ENCODE peak calls at places on chromosomes 3 and 15, in nine cellular contexts. One of them, this sample, is unnamed.
A peak's percentile ranks its signal among the peaks of the same experiment; 100 is the strongest.

GRCh38 chr3:89571298-89571697 is 463.9 kb downstream of the EPHA3 start:
- DNase-seq in type B pancreatic cell: no peak
- DNase-seq in body of pancreas: no peak
- DNase-seq in endothelial cell: no peak
- DNase-seq in GM20000: no peak
- DNase-seq in K562: no peak
- DNase-seq in pancreas: no peak
- DNase-seq in cardiac fibroblast: peak; percentile 29
- DNase-seq in fibroblast of mammary gland: no peak
- DNase-seq in this sample: no peak

GRCh38 chr15:73682597-73683090 is 1.5 kb upstream of the CD276 start:
- DNase-seq in pancreas: no peak
- DNase-seq in GM20000: no peak
- DNase-seq in endothelial cell: no peak
- DNase-seq in K562: no peak
- DNase-seq in type B pancreatic cell: peak; percentile 53
- DNase-seq in body of pancreas: no peak
- DNase-seq in cardiac fibroblast: no peak
- DNase-seq in fibroblast of mammary gland: no peak
- DNase-seq in this sample: no peak

GRCh38 chr3:129992781-129993180 is 18.3 kb downstream of the TRH start:
- DNase-seq in body of pancreas: no peak
- DNase-seq in cardiac fibroblast: peak; percentile 9
- DNase-seq in endothelial cell: peak; percentile 31
- DNase-seq in fibroblast of mammary gland: no peak
- DNase-seq in GM20000: no peak
- DNase-seq in K562: peak; percentile 31
- DNase-seq in pancreas: no peak
- DNase-seq in type B pancreatic cell: no peak
- DNase-seq in this sample: no peak

GRCh38 chr3:195073866-195074860 is 196.8 kb downstream of the XXYLT1 start:
- DNase-seq in cardiac fibroblast: no peak
- DNase-seq in type B pancreatic cell: no peak
- DNase-seq in fibroblast of mammary gland: no peak
- DNase-seq in endothelial cell: no peak
- DNase-seq in pancreas: no peak
- DNase-seq in body of pancreas: no peak
- DNase-seq in K562: no peak
- DNase-seq in GM20000: no peak
- DNase-seq in this sample: no peak

GRCh38 chr3:143424874-143425273 is 305.3 kb downstream of the CHST2 start:
- DNase-seq in body of pancreas: no peak
- DNase-seq in endothelial cell: no peak
- DNase-seq in fibroblast of mammary gland: no peak
- DNase-seq in cardiac fibroblast: no peak
- DNase-seq in K562: no peak
- DNase-seq in type B pancreatic cell: no peak
- DNase-seq in pancreas: no peak
- DNase-seq in GM20000: no peak
- DNase-seq in this sample: no peak

GRCh38 chr15:66138096-66138783 is 115.3 kb downstream of the MEGF11 start:
- DNase-seq in fibroblast of mammary gland: no peak
- DNase-seq in endothelial cell: no peak
- DNase-seq in pancreas: no peak
- DNase-seq in GM20000: no peak
- DNase-seq in type B pancreatic cell: no peak
- DNase-seq in cardiac fibroblast: no peak
- DNase-seq in K562: no peak
- DNase-seq in body of pancreas: peak; percentile 24
- DNase-seq in this sample: no peak

GRCh38 chr15:92322566-92323355 is 70.9 kb upstream of the ST8SIA2 start:
- DNase-seq in K562: no peak
- DNase-seq in type B pancreatic cell: no peak
- DNase-seq in GM20000: no peak
- DNase-seq in fibroblast of mammary gland: no peak
- DNase-seq in pancreas: no peak
- DNase-seq in cardiac fibroblast: peak; percentile 0
- DNase-seq in body of pancreas: no peak
- DNase-seq in endothelial cell: no peak
- DNase-seq in this sample: no peak

GRCh38 chr3:12288466-12289129 is at the start of gene PPARG:
- DNase-seq in type B pancreatic cell: no peak
- DNase-seq in pancreas: peak; percentile 71
- DNase-seq in GM20000: peak; percentile 48
- DNase-seq in body of pancreas: peak; percentile 12
- DNase-seq in endothelial cell: peak; percentile 34
- DNase-seq in fibroblast of mammary gland: peak; percentile 84
- DNase-seq in K562: no peak
- DNase-seq in cardiac fibroblast: peak; percentile 68
- DNase-seq in this sample: no peak

GRCh38 chr3:129016366-129016724 is 15.2 kb downstream of the EFCC1 start:
- DNase-seq in body of pancreas: no peak
- DNase-seq in pancreas: no peak
- DNase-seq in endothelial cell: no peak
- DNase-seq in K562: no peak
- DNase-seq in GM20000: no peak
- DNase-seq in cardiac fibroblast: no peak
- DNase-seq in fibroblast of mammary gland: no peak
- DNase-seq in type B pancreatic cell: no peak
- DNase-seq in this sample: no peak

DNA sequence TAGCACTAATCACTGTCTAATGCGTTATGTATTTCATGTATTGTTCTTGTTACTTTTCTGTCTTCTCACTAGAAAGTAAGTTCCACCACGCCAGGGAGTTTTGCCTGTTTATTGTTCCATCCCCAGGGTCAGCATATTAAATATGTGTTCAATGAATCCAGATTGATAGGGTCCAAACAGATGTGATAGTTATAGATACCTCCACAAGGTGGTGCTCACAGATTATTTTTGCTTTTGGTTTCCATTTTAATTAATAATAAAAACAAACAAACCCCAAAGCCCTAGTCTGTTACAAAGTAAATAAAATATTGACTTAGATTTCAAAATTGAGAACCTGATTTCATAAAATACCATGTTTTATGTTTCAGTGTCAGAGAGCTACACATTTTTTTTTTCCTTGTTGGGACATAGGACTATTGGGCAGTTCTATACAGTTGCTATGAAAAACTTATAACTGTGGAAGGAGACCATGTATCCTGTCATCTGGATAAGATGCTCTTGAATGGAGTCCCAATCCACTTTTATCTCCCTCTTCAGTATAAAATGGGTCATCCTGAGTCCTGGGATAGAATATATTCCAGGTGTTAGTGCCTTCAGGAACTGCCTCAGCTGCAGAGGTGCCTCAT is 12.4 kb downstream of the OTOL1 start:
- DNase-seq in fibroblast of mammary gland: peak; percentile 28
- DNase-seq in body of pancreas: no peak
- DNase-seq in K562: peak; percentile 13
- DNase-seq in pancreas: no peak
- DNase-seq in type B pancreatic cell: no peak
- DNase-seq in endothelial cell: no peak
- DNase-seq in cardiac fibroblast: peak; percentile 2
- DNase-seq in GM20000: peak; percentile 24
- DNase-seq in this sample: peak; percentile 11
- TF ChIP-seq CTCF in fibroblast of mammary gland: peak; percentile 52
- TF ChIP-seq CTCF in body of pancreas: peak; percentile 13
- TF ChIP-seq CTCF in K562: no peak
- TF ChIP-seq CTCF in pancreas: no peak
- TF ChIP-seq CTCF in type B pancreatic cell: peak; percentile 76
- TF ChIP-seq CTCF in endothelial cell: peak; percentile 58
- TF ChIP-seq CTCF in cardiac fibroblast: no peak
- TF ChIP-seq CTCF in GM20000: peak; percentile 11
- TF ChIP-seq CTCF in this sample: peak; percentile 43

DNA sequence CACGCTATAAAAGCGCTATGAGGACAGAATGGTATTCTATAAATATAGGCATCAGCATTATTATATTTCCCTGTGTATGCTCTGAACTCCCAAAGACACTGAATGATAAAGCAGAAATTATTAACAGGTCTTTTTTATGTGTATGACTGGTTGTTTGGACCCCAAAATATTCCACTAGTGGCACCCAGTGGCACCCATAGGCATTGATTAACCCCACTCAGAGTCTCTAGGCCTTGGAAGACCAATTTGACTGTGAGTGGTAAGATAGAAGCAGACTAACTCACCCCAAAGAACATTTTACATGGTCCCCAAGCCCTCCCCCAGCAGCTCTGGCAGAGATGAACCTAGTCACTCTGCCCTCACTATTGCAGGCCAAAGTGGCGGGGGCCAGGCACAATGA is 45.4 kb upstream of the UBE2E1 start:
- DNase-seq in cardiac fibroblast: peak; percentile 14
- DNase-seq in fibroblast of mammary gland: no peak
- DNase-seq in body of pancreas: no peak
- DNase-seq in K562: no peak
- DNase-seq in endothelial cell: no peak
- DNase-seq in GM20000: no peak
- DNase-seq in pancreas: no peak
- DNase-seq in type B pancreatic cell: no peak
- DNase-seq in this sample: no peak
- TF ChIP-seq CTCF in cardiac fibroblast: no peak
- TF ChIP-seq CTCF in fibroblast of mammary gland: no peak
- TF ChIP-seq CTCF in body of pancreas: no peak
- TF ChIP-seq CTCF in K562: no peak
- TF ChIP-seq CTCF in endothelial cell: no peak
- TF ChIP-seq CTCF in GM20000: no peak
- TF ChIP-seq CTCF in pancreas: no peak
- TF ChIP-seq CTCF in type B pancreatic cell: no peak
- TF ChIP-seq CTCF in this sample: peak; percentile 39

GRCh38 chr15:43509923-43510229 is 7.5 kb upstream of the MAP1A start:
- DNase-seq in GM20000: no peak
- DNase-seq in pancreas: no peak
- DNase-seq in K562: no peak
- DNase-seq in type B pancreatic cell: no peak
- DNase-seq in cardiac fibroblast: peak; percentile 45
- DNase-seq in body of pancreas: no peak
- DNase-seq in endothelial cell: no peak
- DNase-seq in fibroblast of mammary gland: no peak
- DNase-seq in this sample: peak; percentile 5

GRCh38 chr15:43509002-43509922 is 8.1 kb upstream of the MAP1A start:
- DNase-seq in fibroblast of mammary gland: peak; percentile 81
- DNase-seq in type B pancreatic cell: no peak
- DNase-seq in cardiac fibroblast: peak; percentile 60
- DNase-seq in pancreas: no peak
- DNase-seq in endothelial cell: no peak
- DNase-seq in GM20000: no peak
- DNase-seq in body of pancreas: no peak
- DNase-seq in K562: no peak
- DNase-seq in this sample: no peak

GRCh38 chr15:43511012-43511885 is 6.2 kb upstream of the MAP1A start:
- DNase-seq in endothelial cell: peak; percentile 46
- DNase-seq in cardiac fibroblast: no peak
- DNase-seq in body of pancreas: no peak
- DNase-seq in GM20000: peak; percentile 10
- DNase-seq in K562: no peak
- DNase-seq in type B pancreatic cell: no peak
- DNase-seq in pancreas: no peak
- DNase-seq in fibroblast of mammary gland: no peak
- DNase-seq in this sample: no peak

GRCh38 chr15:43508421-43508820 is 9.0 kb upstream of the MAP1A start:
- DNase-seq in type B pancreatic cell: no peak
- DNase-seq in GM20000: no peak
- DNase-seq in pancreas: no peak
- DNase-seq in fibroblast of mammary gland: no peak
- DNase-seq in body of pancreas: no peak
- DNase-seq in K562: no peak
- DNase-seq in endothelial cell: no peak
- DNase-seq in cardiac fibroblast: no peak
- DNase-seq in this sample: no peak

DNA sequence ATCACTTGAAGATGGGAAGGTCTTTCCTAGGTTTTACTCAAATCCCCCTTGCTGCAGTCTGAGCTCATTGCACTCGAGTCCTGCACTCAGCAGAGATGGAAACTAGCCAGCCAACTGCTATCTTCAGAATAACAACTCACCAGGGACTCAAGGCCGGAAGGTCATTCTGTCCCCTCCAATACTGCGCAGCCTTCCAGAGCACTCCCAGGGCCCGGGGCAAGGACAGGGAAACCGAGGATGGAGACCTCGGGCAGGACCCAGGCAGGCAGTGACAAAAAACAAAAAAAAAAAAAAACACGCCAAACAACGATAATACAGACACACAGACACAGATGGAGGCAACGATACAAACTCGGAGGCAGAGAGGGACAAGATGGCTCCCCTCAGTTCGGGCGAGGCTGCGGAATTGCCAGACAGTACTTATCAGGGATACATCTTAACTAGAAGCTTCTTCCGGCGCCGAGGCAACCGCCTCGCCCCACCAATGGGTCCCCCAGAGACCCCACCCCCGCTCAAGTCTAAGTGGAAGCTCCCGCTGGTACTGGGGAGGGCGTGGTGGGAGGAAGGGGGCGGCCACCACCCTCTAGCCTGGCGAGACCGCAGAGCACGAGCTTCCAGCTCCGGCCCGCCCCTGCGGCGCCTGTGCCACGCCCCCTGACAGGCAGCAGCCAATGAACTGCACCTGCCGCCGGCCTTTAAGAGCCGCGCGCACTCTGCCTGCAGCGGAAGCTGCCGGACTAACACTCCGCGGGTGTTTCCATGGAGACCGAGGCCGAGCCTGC is 7.0 kb upstream of the MAP1A start:
- DNase-seq in endothelial cell: peak; percentile 99
- DNase-seq in cardiac fibroblast: peak; percentile 99
- DNase-seq in pancreas: peak; percentile 100
- DNase-seq in GM20000: peak; percentile 97
- DNase-seq in type B pancreatic cell: peak; percentile 98
- DNase-seq in body of pancreas: peak; percentile 98
- DNase-seq in fibroblast of mammary gland: peak; percentile 97
- DNase-seq in K562: peak; percentile 95
- DNase-seq in this sample: peak; percentile 97
- TF ChIP-seq CTCF in endothelial cell: peak; percentile 24
- TF ChIP-seq CTCF in cardiac fibroblast: peak; percentile 38
- TF ChIP-seq CTCF in pancreas: no peak
- TF ChIP-seq CTCF in GM20000: no peak
- TF ChIP-seq CTCF in type B pancreatic cell: peak; percentile 69
- TF ChIP-seq CTCF in body of pancreas: no peak
- TF ChIP-seq CTCF in fibroblast of mammary gland: peak; percentile 38
- TF ChIP-seq CTCF in K562: peak; percentile 40
- TF ChIP-seq CTCF in this sample: no peak

DNA sequence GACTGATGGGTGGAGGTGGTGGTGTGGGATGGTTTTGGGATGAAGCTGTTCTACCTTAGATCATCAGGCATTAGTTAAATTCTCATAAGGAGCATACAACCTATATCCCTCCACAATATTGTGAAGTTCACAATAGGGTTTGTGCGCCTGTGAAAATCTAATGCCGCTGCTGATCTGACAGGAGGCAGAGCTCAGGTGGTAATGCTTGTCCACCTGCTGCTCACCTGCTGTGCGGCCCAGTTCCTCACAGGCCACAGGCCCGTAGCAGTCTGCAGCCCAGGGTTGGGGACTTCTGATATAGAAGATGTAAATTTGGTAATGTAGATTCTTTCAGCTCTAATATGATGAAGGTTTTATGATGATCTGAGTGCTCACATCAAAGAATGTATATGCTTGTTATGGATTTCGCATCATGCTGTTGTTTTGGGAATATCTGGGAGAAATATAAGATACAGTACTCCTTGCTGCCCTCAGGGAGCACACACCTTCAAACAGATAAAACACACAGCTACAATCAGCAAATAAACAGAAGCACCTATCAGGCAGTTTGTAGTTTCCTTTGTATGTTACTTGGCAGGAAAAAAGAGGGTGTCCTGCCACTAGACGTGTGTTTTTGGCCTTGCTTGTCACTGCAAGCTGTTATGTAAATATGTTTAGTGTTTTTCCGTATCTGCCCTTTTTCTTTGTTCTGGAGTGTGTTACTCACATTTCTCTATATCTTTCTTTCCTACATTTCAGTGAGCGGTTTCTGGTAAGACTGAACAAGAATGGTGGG is 239.1 kb upstream of the MANF start:
- DNase-seq in type B pancreatic cell: no peak
- DNase-seq in pancreas: no peak
- DNase-seq in K562: no peak
- DNase-seq in body of pancreas: no peak
- DNase-seq in endothelial cell: no peak
- DNase-seq in fibroblast of mammary gland: no peak
- DNase-seq in GM20000: no peak
- DNase-seq in cardiac fibroblast: no peak
- DNase-seq in this sample: no peak
- TF ChIP-seq CTCF in type B pancreatic cell: no peak
- TF ChIP-seq CTCF in pancreas: no peak
- TF ChIP-seq CTCF in K562: no peak
- TF ChIP-seq CTCF in body of pancreas: no peak
- TF ChIP-seq CTCF in endothelial cell: no peak
- TF ChIP-seq CTCF in fibroblast of mammary gland: no peak
- TF ChIP-seq CTCF in GM20000: no peak
- TF ChIP-seq CTCF in cardiac fibroblast: no peak
- TF ChIP-seq CTCF in this sample: no peak